ENCODE peak calls at places on chromosomes 3 and 15, in four cellular contexts. M, C, U and O are unnamed samples.

GRCh38 chr3:192482809-192483208 is 244.5 kb downstream of the FGF12 start:
- DNase-seq in U (no peak), C (no peak), M (no peak), O (no peak)

GRCh38 chr15:93321881-93322282 is 232.9 kb upstream of the RGMA start:
- DNase-seq in C (no peak), M (no peak), U (no peak), O (no peak)

GRCh38 chr3:38006445-38006995 is 15.9 kb downstream of the VILL start:
- DNase-seq in U (no peak), C (no peak), M (no peak), O (no peak)

GRCh38 chr15:66212471-66212870 is 41.1 kb downstream of the MEGF11 start:
- DNase-seq in M (no peak), C (no peak), U (no peak), O (no peak)

GRCh38 chr3:101848754-101849713 is at the start of gene NFKBIZ:
- DNase-seq in M (peak), U (no peak), C (peak), O (no peak)

GRCh38 chr3:37256447-37256846 is 82.1 kb upstream of the LRRFIP2 start:
- DNase-seq in U (no peak), M (no peak), C (no peak), O (no peak)

GRCh38 chr15:65042776-65043322 is 2.3 kb upstream of the SLC51B start:
- DNase-seq in C (no peak), U (no peak), M (no peak), O (no peak)

GRCh38 chr3:120147072-120147871 is 53.0 kb upstream of the GSK3B start:
- DNase-seq in M (no peak), U (no peak), C (no peak), O (no peak)

GRCh38 chr3:145266368-145266767 is 894.6 kb downstream of the PLOD2 start:
- DNase-seq in M (peak), U (no peak), C (no peak), O (no peak)

GRCh38 chr3:77825045-77825827 is 785.3 kb downstream of the ROBO2 start:
- DNase-seq in U (no peak), M (no peak), C (no peak), O (no peak)

GRCh38 chr3:149584236-149584635 is 73.6 kb downstream of the WWTR1 start:
- DNase-seq in U (no peak), C (no peak), M (no peak), O (no peak)

GRCh38 chr15:90192961-90193786 is 8.0 kb upstream of the SEMA4B start:
- DNase-seq in C (no peak), M (no peak), U (no peak), O (no peak)

GRCh38 chr3:46892285-46893145 is 15.0 kb downstream of the PTH1R start:
- DNase-seq in M (peak), C (peak), U (no peak), O (no peak)

GRCh38 chr3:52153389-52154096 is 680 bp downstream of the POC1A start:
- DNase-seq in C (peak), U (no peak), M (peak), O (no peak)

GRCh38 chr3:139317660-139318430 is 26.0 kb upstream of the MRPS22 start:
- DNase-seq in U (no peak), M (peak), C (peak), O (no peak)

GRCh38 chr3:181253796-181254195 is 264.3 kb upstream of the DNAJC19 start:
- DNase-seq in M (no peak), C (no peak), U (no peak), O (no peak)

GRCh38 chr3:98812851-98813374 is 49.8 kb downstream of the ST3GAL6 start:
- DNase-seq in C (no peak), M (no peak), U (no peak), O (no peak)

GRCh38 chr3:72657666-72658065 is 190.6 kb downstream of the SHQ1 start:
- DNase-seq in C (no peak), M (no peak), U (peak), O (no peak)

GRCh38 chr3:189756651-189757078 is 125.5 kb downstream of the TP63 start:
- DNase-seq in M (no peak), C (no peak), U (no peak), O (peak)

GRCh38 chr3:184380210-184380626 is 364 bp downstream of the CHRD start:
- DNase-seq in M (no peak), U (no peak), C (peak), O (no peak)

GRCh38 chr3:3154879-3155610 is 24.4 kb downstream of the CRBN start:
- DNase-seq in M (no peak), U (no peak), C (no peak), O (no peak)

GRCh38 chr3:31196881-31197364 is 302.5 kb upstream of the GADL1 start:
- DNase-seq in M (no peak), U (no peak), C (no peak), O (no peak)

GRCh38 chr3:70889162-70890045 is 577.0 kb upstream of the MDFIC2 start:
- DNase-seq in C (no peak), M (no peak), U (no peak), O (no peak)

GRCh38 chr3:42640771-42641370 is 12.6 kb upstream of the ZBTB47 start:
- DNase-seq in C (no peak), M (no peak), U (no peak), O (no peak)

GRCh38 chr3:166013073-166013679 is 176.0 kb upstream of the BCHE start:
- DNase-seq in U (no peak), C (peak), M (peak), O (peak)

GRCh38 chr15:69562564-69562963 is 109.9 kb downstream of the RPLP1 start:
- DNase-seq in M (no peak), C (no peak), U (no peak), O (no peak)

GRCh38 chr15:34855893-34856292 is 60.5 kb upstream of the ACTC1 start:
- DNase-seq in M (no peak), C (no peak), U (no peak), O (no peak)

GRCh38 chr3:128572644-128573105 is 77.9 kb downstream of the RPN1 start:
- DNase-seq in M (peak), C (peak), U (peak), O (no peak)

GRCh38 chr3:155313916-155314315 is 20.4 kb upstream of the STRIT1 start:
- DNase-seq in C (no peak), M (no peak), U (no peak), O (no peak)

GRCh38 chr3:172125963-172126403 is 86.6 kb downstream of the FNDC3B start:
- DNase-seq in M (no peak), U (no peak), C (no peak), O (no peak)

GRCh38 chr15:77454265-77454664 is 33.6 kb downstream of the HMG20A start:
- DNase-seq in U (no peak), C (no peak), M (no peak), O (no peak)

GRCh38 chr15:89767411-89767915 is 8.7 kb upstream of the MESP2 start:
- DNase-seq in U (no peak), C (no peak), M (no peak), O (no peak)

GRCh38 chr3:75224419-75224818 is 439.7 kb upstream of the FRG2C start:
- DNase-seq in C (no peak), M (no peak), U (no peak), O (no peak)

GRCh38 chr3:62737449-62737848 is 137.8 kb downstream of the CADPS start:
- DNase-seq in M (no peak), C (no peak), U (no peak), O (no peak)

GRCh38 chr3:170585937-170586310 is at the start of gene SLC7A14:
- DNase-seq in C (no peak), U (no peak), M (no peak), O (no peak)
- TF ChIP-seq REST in C (no peak), U (no peak), M (no peak), O (no peak)

GRCh38 chr3:111248406-111248805 is 176.8 kb downstream of the NECTIN3 start:
- DNase-seq in C (no peak), U (no peak), M (no peak), O (no peak)

GRCh38 chr3:111252795-111253194 is 181.2 kb downstream of the NECTIN3 start:
- DNase-seq in U (no peak), C (no peak), M (no peak), O (no peak)

GRCh38 chr3:111249421-111249820 is 177.8 kb downstream of the NECTIN3 start:
- DNase-seq in U (no peak), C (no peak), M (no peak), O (no peak)

DNA sequence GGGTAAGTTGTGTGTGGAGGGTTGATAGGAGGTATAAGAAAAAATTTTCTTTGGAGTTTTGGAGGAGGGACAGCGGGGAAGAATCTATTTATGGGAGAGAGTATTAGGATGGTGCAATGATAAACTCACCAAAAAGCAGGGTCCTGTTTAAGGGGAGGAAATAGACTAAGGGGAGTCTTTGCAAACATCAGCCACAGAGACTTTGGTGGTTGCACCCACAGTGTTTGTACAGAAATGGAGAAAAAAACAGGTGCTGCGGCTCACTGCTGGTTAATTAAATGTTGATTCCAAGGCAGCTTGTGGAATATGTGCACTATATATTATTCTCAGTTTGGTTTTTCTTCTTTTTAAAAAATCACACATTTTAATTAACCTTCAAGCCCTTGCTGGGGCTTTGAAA is 182.1 kb downstream of the NECTIN3 start:
- DNase-seq in M (no peak), U (no peak), C (no peak), O (no peak)
- TF ChIP-seq SIN3A in M (no peak), U (no peak), C (no peak), O (no peak)

DNA sequence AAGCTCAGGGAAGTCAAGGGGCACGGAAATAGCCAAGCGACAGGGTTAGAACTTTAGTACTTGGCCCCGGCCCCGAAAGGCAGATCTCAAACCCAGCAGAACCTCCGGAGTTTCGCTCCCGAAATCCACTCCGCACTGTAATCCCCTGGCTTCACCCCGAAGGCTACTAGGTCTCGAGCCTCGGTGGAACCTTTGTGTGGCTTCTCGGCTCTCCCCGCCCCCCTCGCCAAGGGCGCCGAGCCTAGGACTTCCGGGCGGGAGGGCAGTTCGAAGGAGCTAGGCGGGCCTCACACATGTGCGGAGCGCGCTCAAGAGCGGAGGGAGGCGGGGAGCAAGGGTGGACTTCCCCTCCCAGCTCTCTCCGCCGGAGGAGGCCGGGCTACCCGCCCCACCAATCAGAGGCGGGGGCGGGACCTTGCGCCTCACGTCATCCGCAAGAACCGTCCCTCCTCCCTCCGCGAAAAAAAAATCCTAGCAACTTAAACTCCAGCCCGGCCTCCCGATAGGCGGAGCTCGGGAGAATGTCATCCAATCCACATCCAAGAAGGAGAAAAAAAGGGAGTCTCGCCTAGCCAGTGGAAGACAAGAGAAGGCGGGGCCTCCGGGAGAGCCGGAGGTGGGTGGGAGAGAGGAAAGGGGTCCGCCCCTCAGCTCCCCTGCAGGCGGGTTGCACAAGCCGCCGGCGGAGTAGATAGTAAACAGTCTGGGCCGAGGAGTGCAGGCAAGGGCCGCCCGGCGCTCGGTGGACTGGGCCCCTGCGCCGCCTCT is 2.4 kb upstream of the SIN3A start:
- DNase-seq in C (peak), M (peak), U (peak), O (peak)
- TF ChIP-seq REST in C (no peak), M (no peak), U (no peak), O (no peak)

GRCh38 chr15:101451192-101451799 is 38.2 kb downstream of the PCSK6 start:
- DNase-seq in C (peak), U (no peak), M (no peak), O (no peak)

GRCh38 chr15:101448336-101448735 is 41.2 kb downstream of the PCSK6 start:
- DNase-seq in U (no peak), C (no peak), M (no peak), O (no peak)

GRCh38 chr15:101447561-101448071 is 41.9 kb downstream of the PCSK6 start:
- DNase-seq in U (no peak), C (no peak), M (no peak), O (no peak)

GRCh38 chr15:101450561-101451145 is 38.9 kb downstream of the PCSK6 start:
- DNase-seq in M (no peak), U (no peak), C (no peak), O (no peak)

DNA sequence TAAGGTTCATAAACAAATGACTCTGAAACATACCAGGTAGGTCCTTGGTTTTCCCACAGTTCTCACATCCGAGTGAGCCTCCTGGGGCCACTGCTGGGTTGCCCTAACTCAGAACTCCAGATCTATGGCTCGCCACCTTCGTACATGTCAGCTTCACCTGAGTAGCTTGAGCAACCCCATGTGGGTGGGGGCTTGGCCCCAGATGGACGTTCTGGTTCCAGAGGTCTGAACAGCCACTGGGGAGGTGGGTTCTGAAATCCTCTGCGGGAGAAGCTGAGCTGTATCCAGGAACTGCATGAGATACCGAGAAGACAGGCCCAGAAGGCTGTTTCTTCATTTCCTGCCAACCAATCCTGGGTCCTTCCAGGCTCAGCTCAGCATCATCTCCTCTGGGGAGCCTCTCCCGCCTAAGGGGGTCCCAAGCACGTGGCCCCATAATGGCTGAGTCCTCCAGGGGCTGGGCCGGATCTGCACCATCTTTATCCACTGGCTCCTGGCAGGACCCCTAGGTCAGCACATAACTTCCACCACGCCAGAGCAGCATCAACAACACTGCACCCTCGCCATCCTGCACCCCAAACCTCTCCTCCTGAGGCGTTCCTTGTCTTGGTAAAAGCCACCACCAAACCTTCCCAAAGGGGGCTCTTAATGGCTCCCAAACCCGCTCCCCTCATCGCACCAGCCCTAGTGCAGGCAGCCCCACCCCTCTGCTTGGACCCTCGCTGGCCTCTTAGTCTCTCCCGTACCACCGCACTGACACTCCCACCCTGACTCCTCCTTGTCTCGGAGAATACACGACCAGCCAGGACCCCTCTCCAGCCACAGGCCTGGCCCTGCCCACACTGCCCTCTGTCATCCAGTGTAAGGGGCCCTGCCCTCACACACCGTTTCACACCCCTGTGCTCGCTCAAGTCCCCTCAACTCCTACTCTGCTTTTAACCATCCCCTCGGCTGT is 39.8 kb downstream of the PCSK6 start:
- DNase-seq in C (no peak), U (no peak), M (no peak), O (no peak)
- TF ChIP-seq SIN3A in C (no peak), U (no peak), M (no peak), O (no peak)

DNA sequence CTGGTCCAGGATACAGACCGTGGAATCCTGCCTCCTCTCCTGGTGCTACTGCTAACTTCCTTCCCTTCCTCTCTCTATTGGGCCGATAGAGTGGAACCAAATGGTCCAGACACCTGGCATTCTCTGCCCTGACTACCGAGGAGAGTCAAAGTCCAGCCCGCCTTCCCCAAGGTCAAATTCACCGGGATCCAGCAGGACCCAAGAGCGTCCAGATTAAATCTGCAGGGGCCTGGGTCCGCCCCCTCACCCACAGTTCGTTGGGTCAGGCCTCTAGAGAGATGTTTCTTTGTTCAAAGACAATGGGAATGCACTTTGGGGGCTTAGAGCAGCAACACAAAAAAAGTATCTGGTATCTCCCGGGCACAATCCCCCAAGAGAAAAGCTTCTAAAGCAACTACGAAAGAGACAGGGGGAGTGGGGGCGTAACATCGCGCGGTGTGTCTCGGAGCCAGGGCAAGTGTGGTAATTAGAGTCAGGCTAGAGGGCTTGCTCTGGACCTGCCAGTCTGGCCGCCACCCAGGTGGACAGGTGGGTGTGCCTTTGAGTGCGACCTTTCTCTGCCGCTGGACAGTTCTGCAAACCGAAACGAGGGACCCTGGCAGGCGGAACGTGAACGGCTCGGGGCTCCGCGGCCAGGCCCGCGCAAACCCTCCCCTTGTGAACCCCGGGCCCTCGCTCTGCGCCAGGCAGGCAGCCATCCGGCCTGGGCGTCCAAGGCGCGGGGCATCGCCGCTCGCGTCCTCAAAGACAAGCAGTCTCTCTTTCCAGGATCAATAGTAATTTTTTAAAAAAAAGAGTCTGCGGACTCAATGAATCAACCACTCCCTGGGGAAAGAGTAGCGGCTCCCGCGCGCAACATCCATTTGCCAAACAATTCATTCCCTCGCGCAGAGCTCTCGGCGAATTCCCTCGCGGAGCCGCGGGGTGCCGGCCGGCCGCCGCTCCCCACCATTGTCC is 806 bp downstream of the KLHL25 start:
- DNase-seq in U (no peak), M (no peak), C (peak), O (no peak)
- TF ChIP-seq REST in U (no peak), M (no peak), C (no peak), O (no peak)

GRCh38 chr3:86930831-86931230 is 60.1 kb downstream of the VGLL3 start:
- DNase-seq in C (no peak), M (no peak), U (no peak), O (no peak)
- TF ChIP-seq SIN3A in C (no peak), M (no peak), U (no peak), O (no peak)

DNA sequence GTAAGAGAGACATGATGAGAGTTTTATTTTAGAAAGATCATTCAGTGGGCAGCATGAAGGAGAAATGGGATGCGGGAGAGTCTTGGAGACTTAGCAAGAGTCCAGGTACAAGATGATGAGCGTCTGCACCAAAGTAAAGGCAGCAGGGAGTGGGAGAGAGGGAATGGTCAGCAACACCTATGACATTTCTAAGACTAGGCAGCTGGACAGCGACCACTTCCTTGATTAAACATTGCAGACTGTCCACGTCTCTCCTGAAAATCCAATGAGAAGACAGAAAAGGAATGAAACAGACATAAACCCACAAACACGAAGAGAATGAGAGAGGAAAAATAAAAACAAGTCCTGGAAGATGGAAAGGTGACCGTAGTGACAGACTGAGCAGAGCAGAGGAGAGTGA is 46.7 kb upstream of the HEG1 start:
- DNase-seq in C (no peak), M (no peak), U (no peak), O (no peak)
- TF ChIP-seq REST in C (no peak), M (no peak), U (no peak), O (peak)